ENCODE peak calls at places on chromosomes 5 and 9, in eight cellular contexts. Z, L, T, G, M, Y, I and H are unnamed samples.

GRCh38 chr5:1563051-1563461 is 39.3 kb upstream of the LPCAT1 start:
- DNase-seq in G (no peak), Z (no peak), L (peak; percentile 11), I (no peak), Y (no peak), M (no peak), T (no peak), H (no peak)

GRCh38 chr5:37717613-37718431 is 122.0 kb downstream of the GDNF start:
- DNase-seq in Z (no peak), T (peak; percentile 60), I (peak; percentile 46), M (peak; percentile 79), L (peak; percentile 88), G (peak; percentile 72), Y (no peak), H (peak; percentile 93)

GRCh38 chr5:10668697-10669096 is 92.3 kb downstream of the DAP start:
- DNase-seq in T (no peak), L (no peak), G (no peak), Z (no peak), Y (no peak), M (no peak), I (no peak), H (peak; percentile 27)

GRCh38 chr5:122076023-122076422 is 2.0 kb downstream of the LOX start:
- DNase-seq in I (peak; percentile 61), M (no peak), T (no peak), Z (no peak), G (no peak), Y (no peak), L (no peak), H (peak; percentile 56)

GRCh38 chr5:57441557-57441956 is 41.1 kb downstream of the ACTBL2 start:
- DNase-seq in I (peak; percentile 99), Z (no peak), G (peak; percentile 96), L (no peak), M (peak; percentile 28), T (no peak), Y (no peak), H (peak; percentile 66)

GRCh38 chr9:19788614-19789271 is at the start of gene SLC24A2:
- DNase-seq in G (no peak), L (no peak), Z (no peak), Y (no peak), T (no peak), M (no peak), I (no peak), H (no peak)

GRCh38 chr9:97921959-97922905 is at the start of gene TRMO:
- DNase-seq in M (peak; percentile 99), I (peak; percentile 98), Z (peak; percentile 97), Y (peak; percentile 99), G (peak; percentile 98), T (peak; percentile 99), L (peak; percentile 99), H (peak; percentile 98)

GRCh38 chr9:105958587-105958986 is 264.2 kb downstream of the TMEM38B start:
- DNase-seq in G (no peak), Z (no peak), L (no peak), M (no peak), T (no peak), I (no peak), Y (no peak), H (peak; percentile 18)

GRCh38 chr5:68053202-68053601 is 162.4 kb upstream of the PIK3R1 start:
- DNase-seq in T (no peak), Y (no peak), I (no peak), L (no peak), M (no peak), G (no peak), Z (no peak), H (peak; percentile 16)

GRCh38 chr5:38598994-38599611 is 42.7 kb upstream of the LIFR start:
- DNase-seq in Z (no peak), L (no peak), M (peak; percentile 57), Y (no peak), I (peak; percentile 50), G (peak; percentile 51), T (no peak), H (peak; percentile 80)

GRCh38 chr5:95822408-95823240 is at the start of gene GLRX:
- DNase-seq in G (peak; percentile 59), M (peak; percentile 81), L (peak; percentile 81), Y (peak; percentile 80), T (peak; percentile 77), Z (no peak), I (peak; percentile 97), H (peak; percentile 93)

GRCh38 chr5:115932991-115933390 is 29.3 kb upstream of the LVRN start:
- DNase-seq in T (no peak), M (peak; percentile 16), Y (no peak), L (no peak), I (no peak), Z (no peak), G (no peak), H (no peak)

GRCh38 chr5:17204133-17204489 is 13.3 kb upstream of the BASP1 start:
- DNase-seq in M (no peak), Y (no peak), I (no peak), G (no peak), T (no peak), Z (no peak), L (no peak), H (no peak)
- TF ChIP-seq CTCF in M (no peak), Y (no peak), I (no peak), G (no peak), T (no peak), Z (no peak), L (no peak), H (no peak)

DNA sequence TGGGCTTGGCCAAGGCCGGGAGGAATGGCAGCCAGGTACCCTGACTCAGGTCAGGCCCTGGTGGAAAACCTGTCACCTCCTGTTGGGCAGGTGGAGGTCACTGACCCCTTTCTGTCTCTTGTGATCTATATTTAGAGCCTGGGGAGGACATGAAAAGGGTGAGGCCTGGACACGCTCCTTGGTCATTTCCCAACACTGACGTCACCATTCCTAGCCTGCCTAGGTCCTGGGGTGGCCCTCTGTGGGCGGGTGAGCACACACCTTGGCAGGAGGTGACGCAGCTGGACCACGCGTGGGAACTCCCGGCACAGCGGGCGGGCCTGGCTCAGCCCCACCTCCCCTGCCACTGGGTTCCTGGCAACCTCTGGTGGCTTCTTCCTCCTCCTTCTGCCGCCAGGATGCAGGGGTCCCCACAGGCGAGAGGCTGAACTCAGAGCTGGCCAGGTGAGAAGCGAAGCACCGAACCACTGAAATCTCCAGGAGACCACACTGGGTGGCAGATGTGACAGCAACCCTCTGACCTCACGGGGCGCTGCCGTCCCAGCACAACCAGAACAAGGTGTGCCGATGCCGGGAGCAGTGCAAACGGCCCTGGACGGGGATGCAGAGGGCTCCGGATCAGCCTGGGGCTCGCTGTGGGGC is 6.4 kb upstream of the RALGDS start:
- DNase-seq in I (no peak), M (no peak), G (no peak), T (peak; percentile 86), Y (no peak), Z (no peak), L (peak; percentile 84), H (peak; percentile 96)
- H3K4me3 ChIP-seq in I (no peak overlapping the region), M (no peak overlapping the region), G (no peak overlapping the region), T (no peak overlapping the region), Y (no peak overlapping the region), Z (no peak overlapping the region), L (no peak overlapping the region), H (no peak overlapping the region)

GRCh38 chr5:143212261-143212660 is 191.2 kb downstream of the NR3C1 start:
- DNase-seq in G (no peak), M (no peak), I (no peak), Z (no peak), Y (no peak), L (no peak), T (no peak), H (no peak)

GRCh38 chr5:143213231-143213850 is 190.1 kb downstream of the NR3C1 start:
- DNase-seq in G (no peak), T (no peak), Z (no peak), Y (peak; percentile 89), I (peak; percentile 86), L (no peak), M (no peak), H (peak; percentile 47)

GRCh38 chr5:143214890-143215289 is 188.6 kb downstream of the NR3C1 start:
- DNase-seq in I (no peak), T (no peak), G (no peak), L (no peak), Y (no peak), M (no peak), Z (no peak), H (no peak)

GRCh38 chr5:143214458-143214857 is 189.0 kb downstream of the NR3C1 start:
- DNase-seq in M (no peak), L (no peak), T (no peak), I (no peak), Y (no peak), Z (no peak), G (no peak), H (no peak)

GRCh38 chr5:143213851-143214363 is 189.6 kb downstream of the NR3C1 start:
- DNase-seq in G (no peak), M (no peak), T (no peak), I (peak; percentile 43), L (no peak), Y (peak; percentile 97), Z (no peak), H (no peak)
- TF ChIP-seq CTCF in G (peak; percentile 18), M (no peak), T (no peak), I (peak; percentile 34), L (no peak), Y (peak; percentile 10), Z (no peak), H (no peak)

GRCh38 chr9:12815895-12816294 is 41.1 kb downstream of the LURAP1L start:
- DNase-seq in T (no peak), Z (no peak), G (peak; percentile 33), I (peak; percentile 45), Y (no peak), M (peak; percentile 31), L (no peak), H (peak; percentile 46)

GRCh38 chr9:12814877-12815237 is 40.0 kb downstream of the LURAP1L start:
- DNase-seq in G (no peak), Z (no peak), Y (no peak), I (no peak), M (no peak), L (no peak), T (no peak), H (no peak)

GRCh38 chr9:12813533-12813932 is 38.7 kb downstream of the LURAP1L start:
- DNase-seq in Y (no peak), L (no peak), Z (no peak), G (no peak), T (no peak), I (no peak), M (no peak), H (no peak)

GRCh38 chr9:12812710-12813109 is 37.9 kb downstream of the LURAP1L start:
- DNase-seq in Z (no peak), Y (no peak), G (no peak), M (no peak), T (no peak), I (no peak), L (no peak), H (no peak)

DNA sequence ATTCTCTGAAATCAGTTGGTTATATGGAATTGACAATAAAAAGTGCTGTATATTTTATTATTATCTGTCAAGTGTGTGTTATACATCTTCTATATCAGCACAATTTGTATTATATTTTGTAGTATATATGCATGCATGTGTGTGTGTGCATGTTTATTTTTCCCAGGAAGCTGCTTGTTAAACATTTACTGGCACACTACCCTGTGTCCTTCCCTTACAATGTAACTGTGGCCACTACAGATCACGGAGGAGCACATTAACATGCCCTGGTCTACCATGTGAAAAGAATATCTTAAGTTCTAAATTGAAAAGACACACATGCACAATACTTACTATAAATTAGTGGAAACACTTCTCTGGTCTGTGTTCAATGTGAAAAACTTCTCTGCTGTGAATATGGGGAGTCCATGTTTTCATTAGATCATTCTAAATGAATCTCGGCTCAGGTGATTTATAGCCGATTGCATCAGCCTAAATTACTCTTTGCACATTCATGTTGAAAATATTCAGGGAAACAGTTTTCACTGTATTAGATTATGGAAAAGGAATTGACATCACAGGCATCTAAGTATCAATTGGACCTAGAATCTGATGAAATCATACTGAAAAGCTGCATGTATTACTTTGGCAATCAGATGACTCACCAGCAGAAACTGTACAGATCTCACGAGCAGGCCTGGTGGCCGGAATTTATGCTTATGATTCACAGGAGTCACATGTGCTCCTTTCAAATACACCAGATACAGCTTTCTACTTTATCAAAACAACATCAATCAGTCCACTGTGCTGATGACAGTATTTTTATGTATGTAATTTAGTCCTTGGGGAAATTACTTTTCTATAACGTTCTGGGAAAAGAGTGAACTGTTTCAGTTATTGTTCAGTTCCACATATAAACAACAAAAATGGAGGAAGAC is 39.4 kb downstream of the LURAP1L start:
- DNase-seq in M (peak; percentile 96), I (peak; percentile 99), Z (peak; percentile 19), Y (peak; percentile 53), G (peak; percentile 98), L (peak; percentile 58), T (no peak), H (peak; percentile 100)
- H3K4me3 ChIP-seq in M (peak overlapping the region; percentile 21), I (peak overlapping the region; percentile 20), Z (peak overlapping the region; percentile 30), Y (no peak overlapping the region), G (peak overlapping the region; percentile 44), L (no peak overlapping the region), T (no peak overlapping the region), H (no peak overlapping the region)